ENCODE peak calls at places on chromosomes 7 and 10, in five cellular contexts. J is lung, D is psoas muscle, S is right lobe of liver, O is AG04450. F is an unnamed sample.

GRCh38 chr10:69344591-69345244 is 66.4 kb downstream of the HK1 start:
- DNase-seq in J (no peak), D (no peak), S (no peak), O (no peak), F (no peak)

GRCh38 chr7:98733036-98733435 is 116.0 kb downstream of the NPTX2 start:
- DNase-seq in J (no peak), D (no peak), S (no peak), O (no peak), F (no peak)

GRCh38 chr7:23746629-23747028 is 36.6 kb downstream of the STK31 start:
- DNase-seq in J (no peak), D (no peak), S (no peak), O (no peak), F (no peak)

GRCh38 chr10:100184426-100185219 is 1.2 kb downstream of the ERLIN1 start:
- DNase-seq in J (no peak), D (no peak), S (no peak), O (no peak), F (no peak)

GRCh38 chr10:87782721-87783120 is 35.3 kb downstream of the ATAD1 start:
- DNase-seq in J (no peak), D (no peak), S (no peak), O (no peak), F (no peak)

GRCh38 chr7:121466455-121466854 is 70.3 kb upstream of the FAM3C start:
- DNase-seq in J (no peak), D (no peak), S (no peak), O (no peak), F (no peak)

GRCh38 chr10:4595920-4596319 is 230.1 kb upstream of the AKR1E2 start:
- DNase-seq in J (no peak), D (no peak), S (no peak), O (no peak), F (no peak)

GRCh38 chr10:91219371-91220193 is 881 bp upstream of the PCGF5 start:
- DNase-seq in J (no peak), D (no peak), S (no peak), O (no peak), F (no peak)

GRCh38 chr7:129739427-129739826 is 127.9 kb downstream of the NRF1 start:
- DNase-seq in J (no peak), D (peak; percentile 69), S (no peak), O (peak; percentile 20), F (no peak)

GRCh38 chr7:117582219-117582704 is 102.4 kb downstream of the CFTR start:
- DNase-seq in J (peak; percentile 50), D (peak; percentile 63), S (peak; percentile 50), O (peak; percentile 91), F (no peak)

GRCh38 chr7:73740212-73740611 is 1.6 kb upstream of the ABHD11 start:
- DNase-seq in J (no peak), D (no peak), S (no peak), O (no peak), F (no peak)

GRCh38 chr10:33571616-33572015 is 237.1 kb upstream of the NRP1 start:
- DNase-seq in J (no peak), D (no peak), S (no peak), O (no peak), F (no peak)

GRCh38 chr7:21507627-21508343 is 35.1 kb upstream of the DNAH11 start:
- DNase-seq in J (peak; percentile 43), D (no peak), S (peak; percentile 58), O (peak; percentile 7), F (no peak)

GRCh38 chr10:43380610-43381222 is 9.3 kb downstream of the FXYD4 start:
- DNase-seq in J (no peak), D (no peak), S (no peak), O (no peak), F (no peak)

GRCh38 chr10:53697038-53697437 is 924.5 kb upstream of the MBL2 start:
- DNase-seq in J (no peak), D (no peak), S (no peak), O (no peak), F (no peak)

GRCh38 chr10:86261470-86261869 is 105.1 kb downstream of the GRID1 start:
- DNase-seq in J (no peak), D (no peak), S (peak; percentile 33), O (no peak), F (no peak)

GRCh38 chr7:106285801-106286492 is 1.2 kb upstream of the NAMPT start:
- DNase-seq in J (no peak), D (no peak), S (no peak), O (no peak), F (no peak)

GRCh38 chr7:100901921-100902332 is 6.2 kb upstream of the ACHE start:
- DNase-seq in J (no peak), D (no peak), S (peak; percentile 71), O (no peak), F (no peak)

GRCh38 chr7:98467570-98468312 is 66.9 kb upstream of the BAIAP2L1 start:
- DNase-seq in J (no peak), D (no peak), S (no peak), O (no peak), F (no peak)

GRCh38 chr7:44067064-44067951 is 1.9 kb upstream of the PGAM2 start:
- DNase-seq in J (no peak), D (peak; percentile 48), S (peak; percentile 42), O (no peak), F (peak; percentile 47)

GRCh38 chr7:100559127-100559526 is 14.6 kb downstream of the SAP25 start:
- DNase-seq in J (no peak), D (no peak), S (no peak), O (no peak), F (peak; percentile 26)

GRCh38 chr7:112414855-112415490 is 35.3 kb upstream of the IFRD1 start:
- DNase-seq in J (no peak), D (no peak), S (no peak), O (no peak), F (no peak)

GRCh38 chr10:78025685-78026364 is 3.5 kb downstream of the POLR3A start:
- DNase-seq in J (no peak), D (no peak), S (no peak), O (no peak), F (no peak)

GRCh38 chr7:79854621-79855020 is 280.0 kb upstream of the GNAI1 start:
- DNase-seq in J (no peak), D (no peak), S (no peak), O (no peak), F (no peak)

GRCh38 chr7:104976966-104977636 is 36.9 kb upstream of the KMT2E start:
- DNase-seq in J (no peak), D (no peak), S (no peak), O (no peak), F (no peak)

GRCh38 chr10:15084502-15084922 is 4.1 kb downstream of the ACBD7 start:
- DNase-seq in J (peak; percentile 52), D (no peak), S (peak; percentile 70), O (peak; percentile 88), F (peak; percentile 48)

GRCh38 chr7:42930889-42931288 is 1.1 kb downstream of the PSMA2 start:
- DNase-seq in J (no peak), D (no peak), S (no peak), O (no peak), F (no peak)

GRCh38 chr7:28708033-28708451 is 250.1 kb downstream of the TRIL start:
- DNase-seq in J (no peak), D (peak; percentile 58), S (no peak), O (no peak), F (no peak)

GRCh38 chr7:28706607-28707006 is 251.5 kb downstream of the TRIL start:
- DNase-seq in J (no peak), D (no peak), S (no peak), O (no peak), F (no peak)

GRCh38 chr7:28709756-28710155 is 248.4 kb downstream of the TRIL start:
- DNase-seq in J (no peak), D (no peak), S (no peak), O (no peak), F (no peak)

GRCh38 chr7:28707291-28707690 is 250.8 kb downstream of the TRIL start:
- DNase-seq in J (no peak), D (no peak), S (no peak), O (no peak), F (no peak)

DNA sequence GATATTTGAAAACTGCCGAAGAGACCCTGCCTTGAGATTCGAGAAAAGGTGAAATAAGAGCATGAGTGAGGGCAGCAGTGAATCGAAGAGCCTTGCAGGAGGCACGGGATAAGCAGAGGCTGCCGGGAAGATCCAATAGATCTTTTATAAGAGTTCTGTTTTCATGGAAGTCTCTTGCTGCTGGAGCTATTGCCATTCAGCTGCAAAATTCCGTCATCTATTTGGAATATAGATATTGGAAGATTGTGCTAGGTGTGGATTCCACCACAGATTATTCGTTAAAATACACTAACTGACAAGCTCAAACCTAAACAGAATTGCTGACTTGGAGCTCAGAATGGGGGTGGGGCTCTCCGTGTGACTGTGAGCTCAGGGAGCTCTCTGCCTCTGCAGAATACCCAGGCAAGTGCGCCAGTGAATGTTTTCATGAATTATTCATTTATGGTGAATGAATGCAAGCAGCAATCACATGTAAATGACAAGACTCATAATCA is 249.6 kb downstream of the TRIL start:
- DNase-seq in J (no peak), D (no peak), S (no peak), O (no peak), F (no peak)
- H3K27ac ChIP-seq in J (no peak overlapping the region), D (no peak overlapping the region), S (no peak overlapping the region), O (no peak overlapping the region), F (no peak overlapping the region)

DNA sequence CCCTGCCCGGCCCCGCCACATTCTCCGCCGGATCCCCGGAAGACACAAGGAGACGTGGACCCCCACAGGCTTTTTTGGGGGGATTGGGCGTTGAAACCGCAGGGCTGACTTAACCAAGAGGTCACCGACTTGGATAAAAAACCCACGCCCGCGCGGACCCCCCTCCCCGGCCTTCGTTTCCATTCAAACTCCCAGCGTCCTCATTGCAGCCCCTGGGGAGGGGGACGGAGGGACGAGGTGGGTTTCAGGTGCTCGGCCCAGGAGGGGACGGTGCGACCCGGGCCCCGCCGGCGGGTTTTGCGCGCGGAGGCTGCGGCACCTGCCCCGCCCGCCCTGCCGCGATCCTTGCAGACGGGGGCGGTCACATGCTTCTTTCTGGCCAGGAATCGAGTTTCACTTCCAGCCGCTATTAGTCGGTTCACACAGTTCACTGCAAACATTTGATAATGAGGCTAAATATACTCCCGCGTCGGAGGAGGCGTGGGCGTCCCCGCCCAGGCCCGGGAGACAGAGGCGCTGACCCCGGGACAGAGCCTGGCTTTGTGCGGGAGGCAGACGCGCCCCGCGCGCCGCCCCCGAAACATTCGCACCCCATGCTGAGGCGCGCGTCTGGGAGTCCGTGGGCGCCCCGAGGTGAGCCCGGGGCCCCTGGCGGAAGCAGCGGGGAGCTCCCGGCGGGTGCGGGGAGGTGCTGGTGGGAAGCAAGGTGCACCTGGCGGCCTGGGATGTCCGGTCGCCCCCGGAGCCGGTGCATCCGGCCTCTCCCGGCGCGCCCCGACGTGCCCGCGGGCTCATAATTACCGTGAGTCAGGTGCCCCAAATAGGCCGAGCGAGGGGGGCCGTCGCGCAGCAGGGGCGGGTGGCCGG is 2.7 kb upstream of the PDGFA start:
- DNase-seq in J (no peak), D (no peak), S (peak; percentile 71), O (no peak), F (peak; percentile 81)
- H3K4me3 ChIP-seq in J (peak overlapping the region; percentile 32), D (peak overlapping the region; percentile 63), S (peak overlapping the region; percentile 32), O (peak overlapping the region; percentile 29), F (peak overlapping the region; percentile 43)

GRCh38 chr10:10039600-10039999 is 978.1 kb upstream of the CELF2 start:
- DNase-seq in J (no peak), D (no peak), S (no peak), O (no peak), F (no peak)
- H3K9me3 ChIP-seq in J (no peaks in the 10 kb centered on the region), D (no peaks in the 10 kb centered on the region), S (no peaks in the 10 kb centered on the region), O (no peaks in the 10 kb centered on the region), F (no peaks in the 10 kb centered on the region)

GRCh38 chr10:44733743-44734488 is 177.2 kb upstream of the TMEM72 start:
- DNase-seq in J (no peak), D (no peak), S (no peak), O (no peak), F (no peak)

GRCh38 chr10:44725404-44725803 is 185.7 kb upstream of the TMEM72 start:
- DNase-seq in J (no peak), D (no peak), S (no peak), O (no peak), F (no peak)

GRCh38 chr10:44731271-44731670 is 179.9 kb upstream of the TMEM72 start:
- DNase-seq in J (no peak), D (no peak), S (no peak), O (no peak), F (no peak)
- H3K27ac ChIP-seq in J (no peak overlapping the region), D (no peak overlapping the region), S (no peak overlapping the region), O (no peak overlapping the region), F (no peak overlapping the region)